ENCODE peak calls at places on chromosomes 11 and 22, in five cellular contexts. One of them, this sample, is unnamed.

GRCh38 chr11:64717268-64717578 is 5.8 kb downstream of the NRXN2 start:
- DNase-seq in HCT116: no peak
- DNase-seq in GM12864: no peak
- DNase-seq in lung: no peak
- DNase-seq in CD8-positive, alpha-beta T cell: no peak
- DNase-seq in this sample: no peak

GRCh38 chr11:62542750-62543567 is 3.6 kb downstream of the AHNAK start:
- DNase-seq in GM12864: no peak
- DNase-seq in HCT116: peak
- DNase-seq in lung: peak
- DNase-seq in CD8-positive, alpha-beta T cell: peak
- DNase-seq in this sample: peak

GRCh38 chr11:28146123-28146751 is 38.0 kb downstream of the METTL15 start:
- DNase-seq in lung: no peak
- DNase-seq in CD8-positive, alpha-beta T cell: no peak
- DNase-seq in HCT116: peak
- DNase-seq in GM12864: no peak
- DNase-seq in this sample: no peak

GRCh38 chr11:86637976-86638375 is 34.4 kb downstream of the ME3 start:
- DNase-seq in GM12864: no peak
- DNase-seq in HCT116: no peak
- DNase-seq in CD8-positive, alpha-beta T cell: no peak
- DNase-seq in lung: no peak
- DNase-seq in this sample: no peak

GRCh38 chr11:103322861-103323260 is 213.6 kb downstream of the DYNC2H1 start:
- DNase-seq in CD8-positive, alpha-beta T cell: no peak
- DNase-seq in GM12864: no peak
- DNase-seq in lung: no peak
- DNase-seq in HCT116: no peak
- DNase-seq in this sample: no peak

GRCh38 chr11:13053255-13053917 is 44.3 kb downstream of the RASSF10 start:
- DNase-seq in lung: no peak
- DNase-seq in HCT116: no peak
- DNase-seq in CD8-positive, alpha-beta T cell: no peak
- DNase-seq in GM12864: no peak
- DNase-seq in this sample: no peak

GRCh38 chr11:76805206-76805913 is 22.2 kb downstream of the TSKU start:
- DNase-seq in GM12864: no peak
- DNase-seq in CD8-positive, alpha-beta T cell: no peak
- DNase-seq in lung: peak
- DNase-seq in HCT116: no peak
- DNase-seq in this sample: no peak

GRCh38 chr11:114438303-114438702 is 964 bp upstream of the REXO2 start:
- DNase-seq in lung: no peak
- DNase-seq in CD8-positive, alpha-beta T cell: no peak
- DNase-seq in HCT116: no peak
- DNase-seq in GM12864: no peak
- DNase-seq in this sample: no peak

GRCh38 chr11:95944623-95945022 is 20.7 kb upstream of the MTMR2 start:
- DNase-seq in HCT116: no peak
- DNase-seq in CD8-positive, alpha-beta T cell: no peak
- DNase-seq in GM12864: no peak
- DNase-seq in lung: no peak
- DNase-seq in this sample: no peak

GRCh38 chr22:19717691-19718254 is 3.5 kb downstream of the SEPTIN5 start:
- DNase-seq in lung: peak
- DNase-seq in GM12864: no peak
- DNase-seq in HCT116: no peak
- DNase-seq in CD8-positive, alpha-beta T cell: peak
- DNase-seq in this sample: peak

GRCh38 chr22:41834005-41834975 is 1.4 kb downstream of the SREBF2 start:
- DNase-seq in lung: no peak
- DNase-seq in CD8-positive, alpha-beta T cell: no peak
- DNase-seq in HCT116: no peak
- DNase-seq in GM12864: no peak
- DNase-seq in this sample: no peak

GRCh38 chr11:6354651-6355485 is 34.6 kb upstream of the CAVIN3 start:
- DNase-seq in CD8-positive, alpha-beta T cell: no peak
- DNase-seq in lung: no peak
- DNase-seq in HCT116: no peak
- DNase-seq in GM12864: no peak
- DNase-seq in this sample: no peak

GRCh38 chr11:130190371-130190881 is 30.8 kb downstream of the ST14 start:
- DNase-seq in GM12864: no peak
- DNase-seq in HCT116: no peak
- DNase-seq in CD8-positive, alpha-beta T cell: no peak
- DNase-seq in lung: no peak
- DNase-seq in this sample: no peak

GRCh38 chr11:66720223-66720898 is 8.7 kb downstream of the SPTBN2 start:
- DNase-seq in GM12864: no peak
- DNase-seq in HCT116: peak
- DNase-seq in CD8-positive, alpha-beta T cell: no peak
- DNase-seq in lung: peak
- DNase-seq in this sample: peak

GRCh38 chr22:25933158-25933788 is 191.3 kb downstream of the MYO18B start:
- DNase-seq in HCT116: no peak
- DNase-seq in GM12864: no peak
- DNase-seq in CD8-positive, alpha-beta T cell: no peak
- DNase-seq in lung: no peak
- DNase-seq in this sample: no peak

GRCh38 chr11:68447015-68447801 is 13.3 kb upstream of the PPP6R3 start:
- DNase-seq in GM12864: no peak
- DNase-seq in lung: peak
- DNase-seq in CD8-positive, alpha-beta T cell: peak
- DNase-seq in HCT116: peak
- DNase-seq in this sample: peak
- TF ChIP-seq CTCF in GM12864: peak
- TF ChIP-seq CTCF in lung: peak
- TF ChIP-seq CTCF in CD8-positive, alpha-beta T cell: peak
- TF ChIP-seq CTCF in HCT116: peak
- TF ChIP-seq CTCF in this sample: peak

GRCh38 chr22:27331526-27332281 is 469.9 kb downstream of the MN1 start:
- DNase-seq in HCT116: no peak
- DNase-seq in lung: peak
- DNase-seq in CD8-positive, alpha-beta T cell: no peak
- DNase-seq in GM12864: no peak
- DNase-seq in this sample: peak
- TF ChIP-seq CTCF in HCT116: no peak
- TF ChIP-seq CTCF in lung: no peak
- TF ChIP-seq CTCF in CD8-positive, alpha-beta T cell: no peak
- TF ChIP-seq CTCF in GM12864: peak
- TF ChIP-seq CTCF in this sample: peak

GRCh38 chr11:116715383-116715782 is 57.4 kb downstream of the BUD13 start:
- DNase-seq in CD8-positive, alpha-beta T cell: no peak
- DNase-seq in GM12864: no peak
- DNase-seq in HCT116: no peak
- DNase-seq in lung: no peak
- DNase-seq in this sample: no peak
- TF ChIP-seq CTCF in CD8-positive, alpha-beta T cell: no peak
- TF ChIP-seq CTCF in GM12864: no peak
- TF ChIP-seq CTCF in HCT116: no peak
- TF ChIP-seq CTCF in lung: no peak
- TF ChIP-seq CTCF in this sample: no peak

GRCh38 chr11:17352925-17353227 is 1.3 kb downstream of the NCR3LG1 start:
- DNase-seq in CD8-positive, alpha-beta T cell: peak
- DNase-seq in lung: peak
- DNase-seq in HCT116: no peak
- DNase-seq in GM12864: peak
- DNase-seq in this sample: peak
- TF ChIP-seq CTCF in CD8-positive, alpha-beta T cell: no peak
- TF ChIP-seq CTCF in lung: no peak
- TF ChIP-seq CTCF in HCT116: no peak
- TF ChIP-seq CTCF in GM12864: no peak
- TF ChIP-seq CTCF in this sample: no peak

GRCh38 chr11:8363924-8364323 is 100.2 kb upstream of the LMO1 start:
- DNase-seq in GM12864: no peak
- DNase-seq in lung: no peak
- DNase-seq in HCT116: no peak
- DNase-seq in CD8-positive, alpha-beta T cell: no peak
- DNase-seq in this sample: no peak

GRCh38 chr11:8366316-8366715 is 102.6 kb upstream of the LMO1 start:
- DNase-seq in GM12864: no peak
- DNase-seq in lung: no peak
- DNase-seq in HCT116: no peak
- DNase-seq in CD8-positive, alpha-beta T cell: no peak
- DNase-seq in this sample: no peak

GRCh38 chr11:8368194-8368593 is 104.5 kb upstream of the LMO1 start:
- DNase-seq in lung: no peak
- DNase-seq in CD8-positive, alpha-beta T cell: no peak
- DNase-seq in HCT116: no peak
- DNase-seq in GM12864: no peak
- DNase-seq in this sample: no peak

GRCh38 chr11:8362899-8363298 is 99.2 kb upstream of the LMO1 start:
- DNase-seq in HCT116: no peak
- DNase-seq in lung: no peak
- DNase-seq in CD8-positive, alpha-beta T cell: no peak
- DNase-seq in GM12864: no peak
- DNase-seq in this sample: no peak

GRCh38 chr11:8365542-8365941 is 101.9 kb upstream of the LMO1 start:
- DNase-seq in CD8-positive, alpha-beta T cell: no peak
- DNase-seq in lung: no peak
- DNase-seq in HCT116: no peak
- DNase-seq in GM12864: no peak
- DNase-seq in this sample: no peak
- TF ChIP-seq CTCF in CD8-positive, alpha-beta T cell: no peak
- TF ChIP-seq CTCF in lung: no peak
- TF ChIP-seq CTCF in HCT116: no peak
- TF ChIP-seq CTCF in GM12864: peak
- TF ChIP-seq CTCF in this sample: no peak

GRCh38 chr22:33126881-33127280 is 68.7 kb upstream of the SYN3 start:
- DNase-seq in CD8-positive, alpha-beta T cell: no peak
- DNase-seq in lung: no peak
- DNase-seq in HCT116: no peak
- DNase-seq in GM12864: no peak
- DNase-seq in this sample: no peak
- TF ChIP-seq CTCF in CD8-positive, alpha-beta T cell: no peak
- TF ChIP-seq CTCF in lung: no peak
- TF ChIP-seq CTCF in HCT116: no peak
- TF ChIP-seq CTCF in GM12864: no peak
- TF ChIP-seq CTCF in this sample: peak

GRCh38 chr22:36409911-36410756 is 22.4 kb upstream of the MYH9 start:
- DNase-seq in lung: peak
- DNase-seq in HCT116: peak
- DNase-seq in CD8-positive, alpha-beta T cell: peak
- DNase-seq in GM12864: peak
- DNase-seq in this sample: peak
- TF ChIP-seq CTCF in lung: no peak
- TF ChIP-seq CTCF in HCT116: no peak
- TF ChIP-seq CTCF in CD8-positive, alpha-beta T cell: no peak
- TF ChIP-seq CTCF in GM12864: no peak
- TF ChIP-seq CTCF in this sample: no peak